ENCODE peak calls at places on chromosomes 13 and 19, in four cellular contexts. P is HCT116, X is H1, B is K562. Q is an unnamed sample.

GRCh38 chr13:26163812-26164211 is 58.3 kb downstream of the RNF6 start:
- DNase-seq in P (no peak), X (no peak), B (no peak), Q (no peak)

GRCh38 chr13:38763446-38764381 is 76.8 kb downstream of the FREM2 start:
- DNase-seq in X (no peak), B (peak), P (no peak), Q (no peak)

GRCh38 chr13:97945342-97945741 is 8.1 kb upstream of the IPO5 start:
- DNase-seq in P (no peak), X (no peak), B (no peak), Q (no peak)

GRCh38 chr19:1509589-1510441 is 3.0 kb downstream of the ADAMTSL5 start:
- DNase-seq in P (no peak), X (no peak), B (no peak), Q (no peak)

GRCh38 chr19:42271045-42271419 is 2.0 kb downstream of the CIC start:
- DNase-seq in B (no peak), P (no peak), X (no peak), Q (no peak)

GRCh38 chr13:41231786-41232185 is 31.6 kb downstream of the MTRF1 start:
- DNase-seq in P (no peak), B (no peak), X (no peak), Q (peak)

GRCh38 chr13:73934215-73934623 is 200.0 kb downstream of the KLF12 start:
- DNase-seq in B (no peak), P (no peak), X (no peak), Q (no peak)

GRCh38 chr13:78777973-78778372 is 119.0 kb upstream of the OBI1 start:
- DNase-seq in B (no peak), X (no peak), P (no peak), Q (no peak)

GRCh38 chr13:35791191-35791902 is 314.9 kb upstream of the MAB21L1 start:
- DNase-seq in X (no peak), P (no peak), B (no peak), Q (no peak)

GRCh38 chr19:2032296-2032941 is 16.9 kb upstream of the BTBD2 start:
- DNase-seq in P (peak), B (no peak), X (peak), Q (no peak)

GRCh38 chr19:29217591-29217990 is 4.6 kb upstream of the UQCRFS1 start:
- DNase-seq in B (no peak), P (no peak), X (no peak), Q (no peak)

GRCh38 chr19:51386882-51387520 is 773 bp downstream of the LIM2 start:
- DNase-seq in P (no peak), B (no peak), X (no peak), Q (no peak)

GRCh38 chr13:74904547-74904946 is 577.4 kb downstream of the TBC1D4 start:
- DNase-seq in P (no peak), B (no peak), X (no peak), Q (no peak)

GRCh38 chr13:94481966-94482365 is 2.5 kb upstream of the DCT start:
- DNase-seq in X (no peak), B (no peak), P (no peak), Q (no peak)

GRCh38 chr19:15293751-15294505 is 38.4 kb downstream of the BRD4 start:
- DNase-seq in X (no peak), B (no peak), P (no peak), Q (no peak)

GRCh38 chr19:10872551-10873107 is 1.3 kb downstream of the CARM1 start:
- DNase-seq in P (no peak), X (no peak), B (no peak), Q (no peak)

GRCh38 chr19:10870501-10870954 is 825 bp upstream of the CARM1 start:
- DNase-seq in P (no peak), X (no peak), B (no peak), Q (no peak)

GRCh38 chr19:10874019-10874418 is 2.7 kb downstream of the CARM1 start:
- DNase-seq in B (no peak), P (no peak), X (no peak), Q (no peak)

GRCh38 chr19:10870955-10871603 is at the start of gene CARM1:
- DNase-seq in X (peak), P (peak), B (peak), Q (peak)

DNA sequence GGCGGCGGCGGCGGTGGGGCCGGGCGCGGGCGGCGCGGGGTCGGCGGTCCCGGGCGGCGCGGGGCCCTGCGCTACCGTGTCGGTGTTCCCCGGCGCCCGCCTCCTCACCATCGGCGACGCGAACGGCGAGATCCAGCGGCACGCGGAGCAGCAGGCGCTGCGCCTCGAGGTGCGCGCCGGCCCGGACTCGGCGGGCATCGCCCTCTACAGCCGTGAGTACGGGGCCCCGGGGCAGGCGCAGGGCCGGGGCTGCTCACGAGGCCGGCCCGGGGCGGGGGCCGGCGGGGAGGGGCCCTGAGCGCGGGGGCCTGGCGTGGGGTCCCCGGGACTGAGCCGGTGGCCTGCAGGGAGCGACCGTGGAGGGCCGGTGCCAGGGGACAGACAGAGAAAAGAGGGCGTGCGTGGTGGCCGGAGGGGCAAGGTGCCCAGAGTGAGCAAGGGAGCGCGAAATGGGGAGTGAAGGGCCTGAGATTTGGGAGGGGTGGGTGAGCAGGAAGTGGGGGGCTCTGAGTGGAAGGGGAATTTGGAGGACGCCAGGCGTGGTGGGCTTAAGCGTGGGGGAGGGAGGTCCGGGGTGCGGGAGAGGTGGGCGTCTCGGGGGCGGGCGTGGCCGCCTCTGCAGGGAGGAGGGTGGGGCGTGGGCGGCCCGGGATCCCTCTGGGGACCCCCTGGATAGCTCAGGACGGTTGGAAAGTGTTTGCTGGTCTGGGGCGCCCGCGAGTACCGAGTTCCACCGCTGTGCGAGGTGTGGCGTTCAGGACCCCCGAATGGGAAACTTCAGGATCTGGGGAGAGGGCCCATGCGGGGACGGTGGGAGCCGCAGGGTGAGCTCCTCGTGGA is 578 bp downstream of the CARM1 start:
- DNase-seq in X (no peak), B (peak), P (no peak), Q (no peak)
- TF ChIP-seq EGR1 in X (no peak), B (peak), P (no peak), Q (no peak)

GRCh38 chr19:6687117-6687516 is 17.2 kb upstream of the TNFSF14 start:
- DNase-seq in X (no peak), P (no peak), B (no peak), Q (no peak)
- TF ChIP-seq EGR1 in X (no peak), P (no peak), B (no peak), Q (no peak)

GRCh38 chr19:14164724-14165493 is 28.5 kb upstream of the ASF1B start:
- DNase-seq in B (no peak), X (no peak), P (no peak), Q (no peak)
- TF ChIP-seq EGR1 in B (no peak), X (no peak), P (no peak), Q (no peak)

DNA sequence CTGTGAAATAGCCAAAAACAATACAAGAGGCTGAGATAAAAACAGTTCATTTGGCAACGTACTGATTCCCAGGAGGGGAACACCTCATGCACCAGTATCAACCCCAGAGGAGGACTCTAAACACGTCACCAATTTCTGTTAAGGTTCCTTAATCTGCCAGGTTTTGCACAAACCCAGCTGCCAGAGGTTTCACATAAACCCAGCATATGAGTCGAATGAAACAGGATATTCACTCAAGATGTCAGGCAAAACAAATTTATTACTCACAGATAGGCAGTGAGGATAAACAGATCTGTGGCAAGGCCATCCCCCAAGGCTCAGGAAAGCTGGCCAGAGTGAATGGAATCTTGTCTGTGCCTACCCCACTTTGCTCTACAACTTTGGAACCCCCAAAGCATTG is 210.9 kb downstream of the GPC5 start:
- DNase-seq in P (no peak), B (no peak), X (no peak), Q (no peak)
- TF ChIP-seq EGR1 in P (no peak), B (no peak), X (no peak), Q (no peak)

GRCh38 chr13:29937379-29937778 is 87.0 kb upstream of the UBL3 start:
- DNase-seq in P (no peak), B (no peak), X (no peak), Q (no peak)

GRCh38 chr13:29936961-29937360 is 86.5 kb upstream of the UBL3 start:
- DNase-seq in P (no peak), B (no peak), X (no peak), Q (no peak)

GRCh38 chr13:29934531-29935308 is 84.3 kb upstream of the UBL3 start:
- DNase-seq in P (no peak), X (no peak), B (no peak), Q (no peak)

GRCh38 chr13:29936051-29936813 is 85.8 kb upstream of the UBL3 start:
- DNase-seq in B (no peak), P (no peak), X (no peak), Q (no peak)

GRCh38 chr13:29935309-29935981 is 85.0 kb upstream of the UBL3 start:
- DNase-seq in X (no peak), B (no peak), P (no peak), Q (peak)
- TF ChIP-seq EGR1 in X (no peak), B (no peak), P (no peak), Q (no peak)

DNA sequence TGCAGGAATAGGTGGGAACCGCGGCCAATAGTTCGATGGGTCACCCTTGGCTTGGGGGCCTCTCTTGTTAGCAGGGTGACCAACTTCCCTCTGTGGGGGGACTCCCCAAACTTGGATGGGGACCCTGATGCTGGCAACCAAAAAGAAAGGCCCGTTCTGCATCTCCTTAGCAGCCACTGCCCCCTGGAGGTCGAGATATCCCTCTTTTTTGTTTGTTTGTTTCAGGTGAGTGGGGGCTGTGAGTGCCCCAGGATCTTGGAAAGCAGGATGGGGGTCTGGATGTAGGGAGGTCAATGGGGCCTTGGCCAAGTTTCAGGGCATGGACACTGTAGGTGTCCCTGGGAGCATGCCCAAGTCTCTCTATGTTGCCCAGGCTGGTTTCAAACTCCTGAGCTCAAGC is 7.7 kb upstream of the CRTC1 start:
- DNase-seq in X (peak), B (peak), P (peak), Q (no peak)
- TF ChIP-seq EGR1 in X (no peak), B (no peak), P (no peak), Q (no peak)

GRCh38 chr19:17872251-17873001 is 681 bp downstream of the SLC5A5 start:
- DNase-seq in X (peak), B (no peak), P (no peak), Q (no peak)
- TF ChIP-seq EGR1 in X (no peak), B (no peak), P (no peak), Q (no peak)

GRCh38 chr19:53078668-53079067 is 24.6 kb downstream of the ZNF160 start:
- DNase-seq in P (no peak), X (no peak), B (no peak), Q (no peak)

GRCh38 chr19:53079313-53079924 is 23.8 kb downstream of the ZNF160 start:
- DNase-seq in B (no peak), X (no peak), P (no peak), Q (no peak)

GRCh38 chr19:53082929-53083328 is 20.3 kb downstream of the ZNF160 start:
- DNase-seq in P (no peak), X (no peak), B (no peak), Q (no peak)

DNA sequence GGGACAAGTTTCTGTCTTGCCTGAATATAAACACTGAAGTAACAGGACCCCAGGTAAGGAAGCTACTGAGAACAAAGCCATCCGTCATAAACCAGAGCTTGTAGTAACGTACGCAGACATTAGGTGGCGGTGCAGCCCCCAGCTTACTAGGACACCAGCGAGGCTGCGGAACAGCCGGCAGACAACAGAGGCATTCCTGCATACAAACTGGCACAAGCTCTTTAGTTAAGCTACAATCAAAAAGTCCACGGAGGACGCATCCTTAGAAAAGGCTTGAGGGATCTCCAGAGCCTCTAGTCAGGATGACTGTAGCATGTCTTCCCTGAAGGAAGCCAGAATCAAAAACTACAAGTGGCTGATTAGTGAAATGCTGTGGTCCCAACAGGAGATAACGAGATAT is 26.2 kb downstream of the ZNF160 start:
- DNase-seq in X (peak), P (no peak), B (peak), Q (no peak)
- TF ChIP-seq EGR1 in X (no peak), P (no peak), B (no peak), Q (no peak)

GRCh38 chr19:38134538-38135149 is 89.4 kb downstream of the DPF1 start:
- DNase-seq in X (peak), B (peak), P (no peak), Q (no peak)
- TF ChIP-seq EGR1 in X (no peak), B (no peak), P (no peak), Q (no peak)

DNA sequence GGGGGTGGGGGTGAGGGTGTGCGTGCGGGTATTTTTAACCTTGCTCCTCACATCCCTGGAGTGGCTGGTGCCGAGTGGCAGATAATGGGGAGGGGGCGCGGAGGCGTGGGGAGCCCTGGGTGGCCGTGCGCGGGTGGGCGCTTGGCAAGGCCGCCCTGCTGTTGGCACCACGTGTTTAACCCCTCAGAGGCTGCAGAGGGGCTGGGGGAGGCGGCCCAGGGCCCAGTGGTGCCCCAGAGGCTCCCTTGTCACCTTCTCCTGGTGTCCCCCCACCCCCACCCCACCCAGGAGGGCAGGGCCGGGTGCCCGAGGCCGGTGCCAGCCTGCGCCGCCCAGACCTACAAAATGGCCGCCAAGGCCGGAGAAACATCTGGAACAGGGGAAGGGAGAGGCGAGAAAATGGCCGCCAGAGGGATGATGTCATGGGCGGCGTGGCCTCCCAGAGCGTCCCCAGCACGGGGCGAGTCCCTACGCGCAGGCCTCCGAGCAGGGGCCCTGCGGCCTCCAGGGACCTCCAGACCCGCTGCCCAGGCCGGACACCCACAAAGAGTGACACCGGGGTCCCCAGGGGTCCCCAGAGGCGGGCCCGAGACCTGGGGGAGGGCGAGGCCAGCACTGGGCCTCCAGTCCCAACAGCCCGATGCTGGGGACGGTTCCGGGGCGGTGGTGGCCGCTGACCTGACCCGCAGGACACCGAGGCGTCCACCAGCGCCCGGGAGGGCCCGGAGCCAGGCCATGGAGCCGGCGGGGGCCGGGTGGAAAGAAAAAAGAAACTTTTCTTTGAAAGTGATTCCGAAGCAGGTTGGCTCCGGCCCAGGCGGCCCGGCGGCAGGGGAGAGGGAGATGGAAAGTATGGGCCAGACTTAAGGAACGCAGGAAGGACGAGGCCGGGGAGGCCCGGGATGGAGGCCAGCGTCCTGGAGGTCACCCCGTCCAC is 38.2 kb downstream of the NFIC start:
- DNase-seq in P (no peak), B (no peak), X (no peak), Q (no peak)
- TF ChIP-seq EGR1 in P (no peak), B (no peak), X (no peak), Q (no peak)

Q was measured in GM12878.